ENCODE peak calls at places on chromosomes 16 and 17, in seven cellular contexts. K is left lung; C is CD8-positive, alpha-beta T cell; H is nephron progenitor cell; L is HAP-1; N is ELF-1; Z is stimulated activated naive B cell treated with anti-CD40 and anti-IgM and Interleukin-4, amounts not matched to agents 10 μg/mL and 1 μg/mL and 100 μg/mL, for 72 hours. O is an unnamed sample.

GRCh38 chr17:27888945-27889344 is 4.2 kb downstream of the LYRM9 start:
- DNase-seq in K (no peak), C (no peak), H (peak), L (no peak), N (peak), Z (no peak), O (no peak)

GRCh38 chr17:36629252-36629847 is 28.0 kb downstream of the MRM1 start:
- DNase-seq in K (peak), C (peak), H (peak), L (peak), N (peak), Z (peak), O (peak)

GRCh38 chr16:17452931-17453330 is 17.8 kb downstream of the XYLT1 start:
- DNase-seq in K (no peak), C (no peak), H (no peak), L (no peak), N (no peak), Z (no peak), O (no peak)

GRCh38 chr16:13098536-13098935 is 197.1 kb downstream of the SHISA9 start:
- DNase-seq in K (no peak), C (no peak), H (no peak), L (no peak), N (peak), Z (no peak), O (no peak)

GRCh38 chr17:49114703-49115102 is 17.9 kb upstream of the B4GALNT2 start:
- DNase-seq in K (no peak), C (no peak), H (no peak), L (no peak), N (no peak), Z (no peak), O (no peak)

GRCh38 chr16:11406177-11406560 is 60.9 kb downstream of the RMI2 start:
- DNase-seq in K (no peak), C (no peak), H (no peak), L (no peak), N (no peak), Z (no peak), O (no peak)

GRCh38 chr17:43224146-43224705 is 4.2 kb downstream of the CCDC200 start:
- DNase-seq in K (no peak), C (no peak), H (no peak), L (no peak), N (no peak), Z (no peak), O (no peak)

GRCh38 chr16:17434006-17434405 is 36.8 kb downstream of the XYLT1 start:
- DNase-seq in K (no peak), C (no peak), H (no peak), L (no peak), N (no peak), Z (no peak), O (no peak)

GRCh38 chr17:12545877-12546513 is 119.7 kb upstream of the MYOCD start:
- DNase-seq in K (no peak), C (no peak), H (peak), L (peak), N (peak), Z (peak), O (no peak)

GRCh38 chr17:7572588-7573323 is 6.7 kb upstream of the CD68 start:
- DNase-seq in K (peak), C (peak), H (peak), L (peak), N (peak), Z (peak), O (no peak)

GRCh38 chr17:18259621-18260331 is 686 bp upstream of the MIEF2 start:
- DNase-seq in K (no peak), C (no peak), H (no peak), L (no peak), N (peak), Z (no peak), O (no peak)

GRCh38 chr16:66134875-66135274 is 231.6 kb upstream of the CDH5 start:
- DNase-seq in K (no peak), C (no peak), H (no peak), L (no peak), N (peak), Z (no peak), O (no peak)

GRCh38 chr17:57993471-57994365 is 5.7 kb upstream of the VEZF1 start:
- DNase-seq in K (no peak), C (no peak), H (no peak), L (no peak), N (peak), Z (no peak), O (no peak)

GRCh38 chr16:51880776-51881175 is 666.2 kb downstream of the TOX3 start:
- DNase-seq in K (no peak), C (no peak), H (no peak), L (no peak), N (no peak), Z (no peak), O (no peak)

GRCh38 chr16:65679785-65680184 is 557.9 kb upstream of the CDH11 start:
- DNase-seq in K (no peak), C (no peak), H (no peak), L (no peak), N (no peak), Z (no peak), O (no peak)

O was measured in CD14-positive monocyte.